ENCODE peak calls at places on chromosome 15, in seven cellular contexts. One of them, this sample, is unnamed.

GRCh38 chr15:56343879-56344278 is 21.3 kb upstream of the TEX9 start:
- DNase-seq in A549: no peak
- DNase-seq in sigmoid colon: no peak
- DNase-seq in ovary: no peak
- DNase-seq in HepG2: no peak
- DNase-seq in transverse colon: no peak
- DNase-seq in stomach: no peak
- DNase-seq in this sample: no peak

GRCh38 chr15:75830910-75831805 is 12.1 kb upstream of the UBE2Q2 start:
- DNase-seq in sigmoid colon: no peak
- DNase-seq in transverse colon: no peak
- DNase-seq in stomach: no peak
- DNase-seq in HepG2: no peak
- DNase-seq in ovary: no peak
- DNase-seq in A549: no peak
- DNase-seq in this sample: no peak

GRCh38 chr15:101156509-101157159 is 95.2 kb downstream of the CHSY1 start:
- DNase-seq in stomach: no peak
- DNase-seq in sigmoid colon: peak
- DNase-seq in ovary: no peak
- DNase-seq in transverse colon: peak
- DNase-seq in A549: no peak
- DNase-seq in HepG2: no peak
- DNase-seq in this sample: no peak

GRCh38 chr15:80951941-80952340 is 37.7 kb downstream of the MESD start:
- DNase-seq in A549: no peak
- DNase-seq in stomach: no peak
- DNase-seq in transverse colon: no peak
- DNase-seq in ovary: no peak
- DNase-seq in sigmoid colon: no peak
- DNase-seq in HepG2: no peak
- DNase-seq in this sample: no peak

GRCh38 chr15:80948651-80949292 is 40.8 kb downstream of the MESD start:
- DNase-seq in sigmoid colon: no peak
- DNase-seq in ovary: no peak
- DNase-seq in A549: no peak
- DNase-seq in HepG2: no peak
- DNase-seq in stomach: no peak
- DNase-seq in transverse colon: no peak
- DNase-seq in this sample: no peak

GRCh38 chr15:92395176-92395521 is 1.5 kb downstream of the ST8SIA2 start:
- DNase-seq in A549: no peak
- DNase-seq in sigmoid colon: no peak
- DNase-seq in HepG2: no peak
- DNase-seq in transverse colon: no peak
- DNase-seq in stomach: no peak
- DNase-seq in ovary: no peak
- DNase-seq in this sample: no peak

GRCh38 chr15:100759116-100759515 is 120.5 kb upstream of the ALDH1A3 start:
- DNase-seq in sigmoid colon: no peak
- DNase-seq in ovary: no peak
- DNase-seq in HepG2: no peak
- DNase-seq in stomach: no peak
- DNase-seq in A549: peak
- DNase-seq in transverse colon: no peak
- DNase-seq in this sample: no peak

GRCh38 chr15:68210821-68211655 is 5.9 kb upstream of the CALML4 start:
- DNase-seq in transverse colon: peak
- DNase-seq in ovary: peak
- DNase-seq in A549: peak
- DNase-seq in HepG2: no peak
- DNase-seq in stomach: peak
- DNase-seq in sigmoid colon: peak
- DNase-seq in this sample: peak

GRCh38 chr15:86382341-86382740 is 302.7 kb downstream of the AGBL1 start:
- DNase-seq in ovary: no peak
- DNase-seq in sigmoid colon: no peak
- DNase-seq in stomach: no peak
- DNase-seq in transverse colon: no peak
- DNase-seq in A549: no peak
- DNase-seq in HepG2: no peak
- DNase-seq in this sample: no peak

GRCh38 chr15:31387483-31388118 is 61.0 kb downstream of the KLF13 start:
- DNase-seq in transverse colon: no peak
- DNase-seq in sigmoid colon: peak
- DNase-seq in stomach: peak
- DNase-seq in ovary: no peak
- DNase-seq in A549: no peak
- DNase-seq in HepG2: no peak
- DNase-seq in this sample: no peak

GRCh38 chr15:90388462-90389182 is 580 bp downstream of the IQGAP1 start:
- DNase-seq in ovary: peak
- DNase-seq in stomach: peak
- DNase-seq in HepG2: peak
- DNase-seq in sigmoid colon: peak
- DNase-seq in transverse colon: peak
- DNase-seq in A549: peak
- DNase-seq in this sample: peak

GRCh38 chr15:91530951-91531582 is 322.4 kb upstream of the SLCO3A1 start:
- DNase-seq in transverse colon: no peak
- DNase-seq in HepG2: no peak
- DNase-seq in sigmoid colon: no peak
- DNase-seq in A549: no peak
- DNase-seq in ovary: no peak
- DNase-seq in stomach: no peak
- DNase-seq in this sample: no peak

DNA sequence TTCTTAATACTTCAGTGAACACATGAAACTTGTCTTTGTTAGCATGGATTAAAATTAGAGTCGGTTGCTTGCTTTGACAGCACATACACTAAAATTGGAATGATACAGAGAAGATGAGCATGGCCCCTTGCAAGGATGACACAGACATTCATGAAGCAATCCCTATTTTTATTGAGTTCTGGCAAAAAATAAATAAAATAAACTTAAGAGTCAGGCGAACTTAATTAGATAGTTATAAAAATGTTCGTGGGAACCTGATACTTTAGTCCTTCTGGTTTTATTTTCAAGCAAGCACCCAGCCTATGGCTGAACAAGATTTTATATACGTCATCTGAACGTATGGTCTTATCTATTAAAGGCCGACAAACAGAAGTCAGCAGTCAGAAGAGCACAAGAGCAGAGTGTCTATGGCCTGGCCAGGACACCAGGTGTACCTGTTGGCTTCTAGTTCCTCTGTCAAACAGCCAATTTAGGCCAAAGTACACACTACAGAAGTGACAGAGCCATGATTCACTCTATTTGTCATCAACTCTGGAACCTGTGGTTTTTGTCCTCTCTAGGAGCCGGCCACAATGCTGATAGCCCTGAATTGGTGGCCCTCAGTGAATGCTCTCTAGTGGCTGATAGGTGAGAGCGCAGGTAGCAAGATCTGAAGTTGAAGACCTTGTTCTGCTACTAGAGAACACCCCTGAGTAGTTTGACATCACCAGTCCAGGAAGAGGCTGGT is 64.3 kb downstream of the LEO1 start:
- DNase-seq in ovary: no peak
- DNase-seq in HepG2: peak
- DNase-seq in transverse colon: peak
- DNase-seq in sigmoid colon: no peak
- DNase-seq in A549: peak
- DNase-seq in stomach: peak
- DNase-seq in this sample: no peak
- TF ChIP-seq POLR2A in ovary: no peak
- TF ChIP-seq POLR2A in HepG2: peak
- TF ChIP-seq POLR2A in transverse colon: no peak
- TF ChIP-seq POLR2A in sigmoid colon: no peak
- TF ChIP-seq POLR2A in A549: no peak
- TF ChIP-seq POLR2A in stomach: no peak
- TF ChIP-seq POLR2A in this sample: no peak

GRCh38 chr15:37813306-37813705 is 121.1 kb upstream of the TMCO5A start:
- DNase-seq in sigmoid colon: no peak
- DNase-seq in A549: no peak
- DNase-seq in HepG2: no peak
- DNase-seq in stomach: no peak
- DNase-seq in transverse colon: no peak
- DNase-seq in ovary: no peak
- DNase-seq in this sample: no peak

GRCh38 chr15:37810381-37810780 is 124.1 kb upstream of the TMCO5A start:
- DNase-seq in sigmoid colon: no peak
- DNase-seq in ovary: no peak
- DNase-seq in stomach: no peak
- DNase-seq in HepG2: no peak
- DNase-seq in A549: no peak
- DNase-seq in transverse colon: no peak
- DNase-seq in this sample: no peak

GRCh38 chr15:37819191-37819590 is 115.2 kb upstream of the TMCO5A start:
- DNase-seq in stomach: no peak
- DNase-seq in HepG2: no peak
- DNase-seq in sigmoid colon: no peak
- DNase-seq in transverse colon: no peak
- DNase-seq in ovary: no peak
- DNase-seq in A549: no peak
- DNase-seq in this sample: no peak

GRCh38 chr15:37818152-37818677 is 116.2 kb upstream of the TMCO5A start:
- DNase-seq in ovary: no peak
- DNase-seq in sigmoid colon: no peak
- DNase-seq in HepG2: no peak
- DNase-seq in stomach: no peak
- DNase-seq in A549: no peak
- DNase-seq in transverse colon: no peak
- DNase-seq in this sample: no peak

GRCh38 chr15:37814847-37815246 is 119.6 kb upstream of the TMCO5A start:
- DNase-seq in stomach: no peak
- DNase-seq in ovary: no peak
- DNase-seq in HepG2: no peak
- DNase-seq in sigmoid colon: no peak
- DNase-seq in transverse colon: no peak
- DNase-seq in A549: no peak
- DNase-seq in this sample: no peak
- TF ChIP-seq EP300 in stomach: no peak
- TF ChIP-seq EP300 in ovary: no peak
- TF ChIP-seq EP300 in HepG2: no peak
- TF ChIP-seq EP300 in sigmoid colon: no peak
- TF ChIP-seq EP300 in transverse colon: no peak
- TF ChIP-seq EP300 in A549: no peak
- TF ChIP-seq EP300 in this sample: no peak

DNA sequence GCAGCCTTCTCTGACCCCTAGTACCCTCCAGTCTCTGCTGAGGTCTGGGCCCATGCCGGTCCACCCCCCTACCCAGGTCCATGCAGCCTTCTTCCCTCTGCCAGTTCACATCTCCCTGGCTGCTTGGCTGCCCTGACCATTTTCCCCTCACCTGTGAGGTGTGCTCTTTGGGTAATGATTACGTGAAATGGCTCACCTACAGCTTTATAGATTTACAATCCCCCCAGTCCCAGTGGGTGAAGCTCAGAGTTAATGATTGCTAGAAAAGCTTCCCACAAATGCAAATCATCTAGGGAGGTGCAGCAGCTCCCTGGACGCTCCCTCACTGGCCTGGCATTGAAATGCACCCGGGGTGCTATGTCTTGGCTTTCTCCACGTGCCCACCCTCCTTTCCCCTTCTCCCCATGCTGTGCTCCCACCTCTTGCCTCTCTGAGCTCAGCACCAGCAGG is 18.7 kb downstream of the PAQR5 start:
- DNase-seq in ovary: no peak
- DNase-seq in HepG2: no peak
- DNase-seq in transverse colon: peak
- DNase-seq in stomach: no peak
- DNase-seq in A549: no peak
- DNase-seq in sigmoid colon: no peak
- DNase-seq in this sample: no peak
- TF ChIP-seq POLR2A in ovary: no peak
- TF ChIP-seq POLR2A in HepG2: no peak
- TF ChIP-seq POLR2A in transverse colon: peak
- TF ChIP-seq POLR2A in stomach: no peak
- TF ChIP-seq POLR2A in A549: no peak
- TF ChIP-seq POLR2A in sigmoid colon: no peak
- TF ChIP-seq POLR2A in this sample: no peak

GRCh38 chr15:52137432-52138357 is 25.1 kb upstream of the BCL2L10 start:
- DNase-seq in HepG2: peak
- DNase-seq in stomach: peak
- DNase-seq in sigmoid colon: no peak
- DNase-seq in transverse colon: peak
- DNase-seq in ovary: no peak
- DNase-seq in A549: no peak
- DNase-seq in this sample: no peak
- TF ChIP-seq EP300 in HepG2: no peak
- TF ChIP-seq EP300 in stomach: no peak
- TF ChIP-seq EP300 in sigmoid colon: no peak
- TF ChIP-seq EP300 in transverse colon: no peak
- TF ChIP-seq EP300 in ovary: no peak
- TF ChIP-seq EP300 in A549: no peak
- TF ChIP-seq EP300 in this sample: no peak

GRCh38 chr15:72229947-72230196 is 1.1 kb downstream of the PKM start:
- DNase-seq in transverse colon: no peak
- DNase-seq in sigmoid colon: no peak
- DNase-seq in ovary: no peak
- DNase-seq in A549: no peak
- DNase-seq in HepG2: no peak
- DNase-seq in stomach: no peak
- DNase-seq in this sample: no peak

GRCh38 chr15:72227720-72228119 is 3.3 kb downstream of the PKM start:
- DNase-seq in transverse colon: no peak
- DNase-seq in sigmoid colon: no peak
- DNase-seq in ovary: no peak
- DNase-seq in A549: no peak
- DNase-seq in HepG2: no peak
- DNase-seq in stomach: no peak
- DNase-seq in this sample: no peak

GRCh38 chr15:72229076-72229946 is 1.7 kb downstream of the PKM start:
- DNase-seq in ovary: no peak
- DNase-seq in HepG2: no peak
- DNase-seq in stomach: no peak
- DNase-seq in transverse colon: no peak
- DNase-seq in A549: no peak
- DNase-seq in sigmoid colon: peak
- DNase-seq in this sample: peak

GRCh38 chr15:72230197-72231065 is 559 bp downstream of the PKM start:
- DNase-seq in ovary: peak
- DNase-seq in A549: peak
- DNase-seq in HepG2: peak
- DNase-seq in transverse colon: peak
- DNase-seq in stomach: peak
- DNase-seq in sigmoid colon: peak
- DNase-seq in this sample: peak

DNA sequence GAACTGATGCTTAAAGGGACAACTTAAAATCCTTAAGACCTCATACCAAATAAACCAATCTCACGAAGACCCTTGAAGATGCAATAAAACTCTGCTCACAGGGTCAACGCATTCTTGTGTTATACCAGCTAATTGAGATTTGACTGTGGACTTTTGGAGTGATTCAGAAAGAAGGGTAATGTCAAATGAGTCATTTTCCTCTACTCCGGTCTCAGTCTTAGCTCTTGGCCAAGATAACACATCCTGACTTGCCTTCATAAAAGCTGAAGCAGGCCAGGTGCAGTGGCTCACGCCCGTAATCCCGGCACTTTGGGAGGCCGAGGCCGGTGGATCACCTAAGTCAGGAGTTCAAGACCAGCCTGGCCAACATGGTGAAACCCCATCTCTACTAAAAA is 3.8 kb downstream of the PKM start:
- DNase-seq in stomach: no peak
- DNase-seq in transverse colon: no peak
- DNase-seq in sigmoid colon: no peak
- DNase-seq in ovary: no peak
- DNase-seq in HepG2: peak
- DNase-seq in A549: peak
- DNase-seq in this sample: no peak
- TF ChIP-seq POLR2A in stomach: no peak
- TF ChIP-seq POLR2A in transverse colon: peak
- TF ChIP-seq POLR2A in sigmoid colon: no peak
- TF ChIP-seq POLR2A in ovary: no peak
- TF ChIP-seq POLR2A in HepG2: no peak
- TF ChIP-seq POLR2A in A549: no peak
- TF ChIP-seq POLR2A in this sample: no peak

This sample was measured in tibial nerve.